ENCODE peak calls at places on chromosomes 6 and 20, in five cellular contexts. K, D, Q, X and T are unnamed samples.
A peak's percentile ranks its signal among the peaks of the same experiment; 100 is the strongest.

GRCh38 chr6:44258325-44258863 is 1.1 kb upstream of the SLC35B2 start:
- DNase-seq in K (no peak), D (no peak), Q (no peak), X (no peak), T (no peak)

GRCh38 chr20:50353289-50353961 is 156.8 kb upstream of the PTPN1 start:
- DNase-seq in K (no peak), D (no peak), Q (no peak), X (no peak), T (no peak)

GRCh38 chr20:13021205-13021970 is 12.6 kb downstream of the SPTLC3 start:
- DNase-seq in K (no peak), D (no peak), Q (no peak), X (no peak), T (no peak)

GRCh38 chr6:33445020-33445676 is 9.2 kb upstream of the ZBTB9 start:
- DNase-seq in K (no peak), D (no peak), Q (no peak), X (no peak), T (no peak)

GRCh38 chr20:62395311-62396242 is 8.7 kb downstream of the RPS21 start:
- DNase-seq in K (no peak), D (no peak), Q (no peak), X (no peak), T (no peak)

GRCh38 chr6:44667668-44668390 is 280.3 kb downstream of the CDC5L start:
- DNase-seq in K (peak; percentile 18), D (no peak), Q (peak; percentile 4), X (no peak), T (no peak)

GRCh38 chr6:128600397-128600951 is 80.1 kb upstream of the PTPRK start:
- DNase-seq in K (no peak), D (no peak), Q (no peak), X (peak; percentile 89), T (no peak)

GRCh38 chr6:113560908-113561307 is 296.2 kb upstream of the MARCKS start:
- DNase-seq in K (no peak), D (no peak), Q (no peak), X (no peak), T (no peak)

GRCh38 chr6:66082914-66083313 is 375.9 kb upstream of the EYS start:
- DNase-seq in K (no peak), D (no peak), Q (no peak), X (no peak), T (no peak)

GRCh38 chr6:88490865-88491264 is 324.7 kb upstream of the CNR1 start:
- DNase-seq in K (no peak), D (no peak), Q (no peak), X (peak; percentile 63), T (no peak)

GRCh38 chr6:166456360-166457156 is 73.8 kb upstream of the MPC1 start:
- DNase-seq in K (no peak), D (no peak), Q (peak; percentile 8), X (peak; percentile 43), T (no peak)

GRCh38 chr6:104159045-104159618 is 700.6 kb downstream of the HACE1 start:
- DNase-seq in K (no peak), D (no peak), Q (no peak), X (no peak), T (no peak)

GRCh38 chr6:73079611-73079955 is 145.7 kb downstream of the KHDC1L start:
- DNase-seq in K (no peak), D (no peak), Q (no peak), X (peak; percentile 76), T (no peak)

GRCh38 chr6:137746264-137746663 is 120.8 kb upstream of the TNFAIP3 start:
- DNase-seq in K (no peak), D (no peak), Q (no peak), X (no peak), T (no peak)

GRCh38 chr20:13028001-13028400 is 19.2 kb downstream of the SPTLC3 start:
- DNase-seq in K (no peak), D (no peak), Q (no peak), X (peak; percentile 7), T (no peak)

GRCh38 chr6:501891-502601 is 110.5 kb downstream of the IRF4 start:
- DNase-seq in K (peak; percentile 16), D (no peak), Q (peak; percentile 34), X (peak; percentile 44), T (no peak)

GRCh38 chr6:46949662-46950280 is 28.0 kb upstream of the ADGRF5 start:
- DNase-seq in K (no peak), D (no peak), Q (no peak), X (no peak), T (peak; percentile 70)

GRCh38 chr20:50304501-50304856 is 113.8 kb downstream of the CEBPB start:
- DNase-seq in K (no peak), D (no peak), Q (no peak), X (no peak), T (no peak)

GRCh38 chr6:52575490-52575868 is 1.4 kb downstream of the TRAM2 start:
- DNase-seq in K (no peak), D (no peak), Q (no peak), X (no peak), T (no peak)

GRCh38 chr6:78810146-78810545 is 57.2 kb upstream of the IRAK1BP1 start:
- DNase-seq in K (no peak), D (no peak), Q (no peak), X (peak; percentile 45), T (no peak)

GRCh38 chr6:72865467-72865866 is 243.6 kb downstream of the KCNQ5 start:
- DNase-seq in K (no peak), D (no peak), Q (no peak), X (peak; percentile 71), T (no peak)

GRCh38 chr20:61835301-61835700 is 230.4 kb downstream of the TAF4 start:
- DNase-seq in K (no peak), D (no peak), Q (no peak), X (no peak), T (no peak)

GRCh38 chr20:46407671-46407996 is 1.2 kb upstream of the ELMO2 start:
- DNase-seq in K (no peak), D (no peak), Q (no peak), X (no peak), T (no peak)

GRCh38 chr20:18922898-18923297 is 109.3 kb downstream of the SCP2D1 start:
- DNase-seq in K (no peak), D (no peak), Q (no peak), X (no peak), T (no peak)

GRCh38 chr6:152983637-152984386 is 971 bp upstream of the FBXO5 start:
- DNase-seq in K (peak; percentile 94), D (peak; percentile 90), Q (no peak), X (peak; percentile 73), T (peak; percentile 96)

GRCh38 chr20:2694519-2694918 is 1.9 kb downstream of the EBF4 start:
- DNase-seq in K (no peak), D (no peak), Q (no peak), X (no peak), T (peak; percentile 63)
- H3K27me3 ChIP-seq in K (peaks cover 5% of the 10 kb centered on the region), D (no peaks in the 10 kb centered on the region), Q (peaks cover 29% of the 10 kb centered on the region), X (peaks cover 43% of the 10 kb centered on the region), T (peaks cover 34% of the 10 kb centered on the region)

DNA sequence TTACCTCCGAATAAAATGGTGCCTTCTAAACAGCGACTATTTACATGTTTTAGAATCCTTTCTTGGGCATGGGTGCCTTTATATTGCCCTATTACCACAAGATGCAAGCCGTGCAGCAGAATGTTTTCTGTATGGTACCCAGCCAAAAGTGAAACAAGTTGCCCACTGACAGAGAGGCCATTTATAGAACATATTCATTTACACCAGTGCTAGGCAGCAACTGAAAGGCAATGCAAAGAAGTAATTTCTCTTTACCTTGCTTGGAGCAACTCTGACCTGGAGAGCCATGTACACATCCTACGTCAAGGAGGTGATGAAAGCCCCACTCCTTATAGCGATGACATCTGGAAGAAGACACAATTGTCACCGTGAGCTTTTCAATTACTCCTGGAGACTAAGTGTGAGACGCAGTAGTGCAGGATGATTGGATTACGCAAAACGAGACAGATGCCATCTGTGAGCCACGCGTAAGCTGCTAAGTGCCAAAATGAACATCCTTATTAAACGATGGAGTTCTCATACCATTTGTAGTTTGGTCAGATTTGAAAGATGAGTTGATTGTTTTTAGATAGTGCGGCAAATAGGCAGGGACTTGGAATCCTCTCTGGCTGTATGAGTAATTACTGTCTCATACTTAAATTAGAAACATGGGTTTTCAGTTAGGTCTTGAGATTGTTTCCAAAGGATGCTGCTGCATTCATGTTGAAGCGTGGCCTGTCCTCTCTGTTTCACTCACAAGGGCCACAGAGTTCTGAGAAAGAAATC is at the start of gene TMEM244:
- DNase-seq in K (no peak), D (no peak), Q (peak; percentile 57), X (no peak), T (no peak)
- H3K4me3 ChIP-seq in K (no peak within 1 kb of the TSS), D (peak within 1 kb of the TSS; percentile 15), Q (peak within 1 kb of the TSS; percentile 89), X (no peak within 1 kb of the TSS), T (no peak within 1 kb of the TSS)

GRCh38 chr6:10413850-10414765 is 766 bp downstream of the TFAP2A start:
- DNase-seq in K (no peak), D (no peak), Q (no peak), X (peak; percentile 76), T (no peak)

GRCh38 chr6:10412165-10412947 is 2.5 kb downstream of the TFAP2A start:
- DNase-seq in K (no peak), D (peak; percentile 87), Q (peak; percentile 44), X (peak; percentile 95), T (no peak)

GRCh38 chr6:10414766-10415592 is at the start of gene TFAP2A:
- DNase-seq in K (no peak), D (peak; percentile 89), Q (no peak), X (peak; percentile 86), T (no peak)

GRCh38 chr6:10411915-10412164 is 3.0 kb downstream of the TFAP2A start:
- DNase-seq in K (no peak), D (no peak), Q (no peak), X (no peak), T (no peak)

DNA sequence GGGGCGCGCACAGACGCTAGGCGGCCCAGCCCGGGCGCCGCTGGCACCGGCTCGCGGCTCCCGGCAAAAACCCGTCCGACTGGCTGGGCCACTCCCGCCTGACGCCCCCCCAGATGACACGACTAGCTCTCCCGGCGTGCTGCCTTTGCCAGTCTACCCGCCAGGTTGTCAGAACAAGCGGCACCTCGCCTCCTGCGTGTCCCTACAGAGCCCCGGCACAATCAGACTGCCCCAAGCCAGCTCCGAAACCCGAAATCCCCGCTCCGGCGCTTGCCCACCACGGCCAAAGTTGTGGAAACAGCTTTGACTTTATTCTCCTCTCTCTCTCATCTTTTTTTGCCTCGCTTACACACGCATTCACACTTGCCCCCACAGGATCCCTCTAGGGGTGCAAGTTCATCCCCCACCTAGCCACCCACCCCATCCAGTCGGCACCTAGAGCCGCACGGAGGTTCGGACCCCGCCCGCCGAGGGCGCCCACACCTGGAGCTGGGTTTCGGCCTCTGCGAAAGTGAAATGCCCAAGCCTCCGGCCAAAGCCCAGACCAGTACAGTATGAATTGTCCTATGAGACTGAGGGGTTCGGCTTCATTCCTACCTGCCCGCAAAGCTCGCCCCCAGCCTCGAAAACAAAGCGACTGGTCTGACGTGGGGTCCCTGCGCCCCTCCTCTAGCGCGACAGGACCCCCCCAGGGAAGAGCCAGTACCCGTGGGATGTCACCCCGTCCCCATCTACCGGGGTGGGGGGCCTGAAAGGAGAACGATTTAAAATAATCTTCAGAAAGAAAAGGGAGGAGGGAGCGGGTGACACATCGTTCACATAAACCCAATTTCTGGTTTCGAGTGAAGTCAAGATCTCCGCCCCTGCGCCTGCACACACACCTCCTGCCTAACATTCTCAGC is 1.7 kb downstream of the TFAP2A start:
- DNase-seq in K (no peak), D (peak; percentile 92), Q (no peak), X (peak; percentile 55), T (no peak)
- H3K27me3 ChIP-seq in K (peaks cover 75% of the 10 kb centered on the region), D (peaks cover 5% of the 10 kb centered on the region), Q (peaks cover 44% of the 10 kb centered on the region), X (no peaks in the 10 kb centered on the region), T (peaks cover 87% of the 10 kb centered on the region)

DNA sequence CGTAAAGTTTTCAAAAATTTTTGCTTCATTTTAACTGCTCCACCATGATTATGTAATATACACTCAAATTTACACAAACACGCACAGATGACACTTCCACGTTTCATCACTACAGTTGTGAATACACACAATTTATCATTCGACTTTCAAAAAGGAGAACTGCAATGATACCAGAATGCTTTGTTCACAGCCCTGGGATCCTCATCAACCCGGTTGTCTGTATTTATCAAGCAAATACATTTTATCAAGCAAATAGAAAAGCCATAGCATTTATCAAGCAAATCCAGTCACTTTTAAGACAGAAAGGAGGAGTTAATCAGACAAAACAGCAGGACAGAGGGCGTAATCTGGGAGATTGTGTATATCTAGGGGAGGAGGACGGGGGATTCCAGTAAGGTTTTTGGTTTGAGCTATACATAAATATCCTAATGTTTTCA is 20.3 kb upstream of the ABT1 start:
- DNase-seq in K (no peak), D (no peak), Q (no peak), X (no peak), T (no peak)
- H3K4me3 ChIP-seq in K (no peak overlapping the region), D (no peak overlapping the region), Q (no peak overlapping the region), X (peak overlapping the region; percentile 54), T (no peak overlapping the region)